ENCODE peak calls at places on chromosomes 12 and 14, in five cellular contexts. One of them, this sample, is unnamed.

GRCh38 chr12:112217647-112218046 is 92.3 kb downstream of the TRAFD1 start:
- DNase-seq in HL-60: no peak
- DNase-seq in CD4-positive, CD25-positive, alpha-beta regulatory T cell: no peak
- DNase-seq in breast epithelium: no peak
- DNase-seq in HCT116: no peak
- DNase-seq in this sample: no peak

GRCh38 chr12:131220007-131220685 is 266.4 kb downstream of the ADGRD1 start:
- DNase-seq in CD4-positive, CD25-positive, alpha-beta regulatory T cell: no peak
- DNase-seq in HL-60: no peak
- DNase-seq in breast epithelium: no peak
- DNase-seq in HCT116: no peak
- DNase-seq in this sample: no peak

GRCh38 chr14:105999361-106000028 is 473.1 kb downstream of the TMEM121 start:
- DNase-seq in HL-60: peak; percentile 64
- DNase-seq in breast epithelium: no peak
- DNase-seq in CD4-positive, CD25-positive, alpha-beta regulatory T cell: peak; percentile 69
- DNase-seq in HCT116: peak; percentile 24
- DNase-seq in this sample: no peak

GRCh38 chr12:31813305-31813704 is 84.5 kb upstream of the AMN1 start:
- DNase-seq in breast epithelium: no peak
- DNase-seq in HL-60: no peak
- DNase-seq in HCT116: no peak
- DNase-seq in CD4-positive, CD25-positive, alpha-beta regulatory T cell: no peak
- DNase-seq in this sample: no peak

GRCh38 chr12:119180380-119181040 is 1.8 kb downstream of the HSPB8 start:
- DNase-seq in HCT116: no peak
- DNase-seq in breast epithelium: no peak
- DNase-seq in CD4-positive, CD25-positive, alpha-beta regulatory T cell: no peak
- DNase-seq in HL-60: no peak
- DNase-seq in this sample: no peak

GRCh38 chr14:24378981-24379906 is 11.3 kb downstream of the NFATC4 start:
- DNase-seq in CD4-positive, CD25-positive, alpha-beta regulatory T cell: no peak
- DNase-seq in HCT116: no peak
- DNase-seq in breast epithelium: no peak
- DNase-seq in HL-60: no peak
- DNase-seq in this sample: no peak

GRCh38 chr14:73426877-73427276 is 31.5 kb downstream of the NUMB start:
- DNase-seq in breast epithelium: no peak
- DNase-seq in HCT116: no peak
- DNase-seq in CD4-positive, CD25-positive, alpha-beta regulatory T cell: no peak
- DNase-seq in HL-60: no peak
- DNase-seq in this sample: no peak

GRCh38 chr12:25058012-25058411 is 109.1 kb upstream of the BCAT1 start:
- DNase-seq in breast epithelium: no peak
- DNase-seq in HCT116: no peak
- DNase-seq in CD4-positive, CD25-positive, alpha-beta regulatory T cell: no peak
- DNase-seq in HL-60: no peak
- DNase-seq in this sample: no peak

GRCh38 chr12:125050446-125050845 is 14.8 kb upstream of the AACS start:
- DNase-seq in HL-60: no peak
- DNase-seq in breast epithelium: no peak
- DNase-seq in CD4-positive, CD25-positive, alpha-beta regulatory T cell: no peak
- DNase-seq in HCT116: no peak
- DNase-seq in this sample: no peak

GRCh38 chr12:123265851-123266678 is 5.6 kb downstream of the CDK2AP1 start:
- DNase-seq in HCT116: no peak
- DNase-seq in CD4-positive, CD25-positive, alpha-beta regulatory T cell: no peak
- DNase-seq in HL-60: no peak
- DNase-seq in breast epithelium: no peak
- DNase-seq in this sample: no peak

GRCh38 chr14:100786131-100786530 is 39.8 kb upstream of the MEG3 start:
- DNase-seq in HCT116: no peak
- DNase-seq in breast epithelium: no peak
- DNase-seq in HL-60: no peak
- DNase-seq in CD4-positive, CD25-positive, alpha-beta regulatory T cell: no peak
- DNase-seq in this sample: no peak

GRCh38 chr14:36666416-36667206 is 5.0 kb downstream of the PAX9 start:
- DNase-seq in CD4-positive, CD25-positive, alpha-beta regulatory T cell: no peak
- DNase-seq in breast epithelium: no peak
- DNase-seq in HL-60: no peak
- DNase-seq in HCT116: no peak
- DNase-seq in this sample: no peak
- H3K27me3 ChIP-seq in CD4-positive, CD25-positive, alpha-beta regulatory T cell: peaks cover 40% of the 10 kb centered on the region
- H3K27me3 ChIP-seq in breast epithelium: peaks cover 3% of the 10 kb centered on the region
- H3K27me3 ChIP-seq in HL-60: peaks cover 53% of the 10 kb centered on the region
- H3K27me3 ChIP-seq in HCT116: no peaks in the 10 kb centered on the region
- H3K27me3 ChIP-seq in this sample: peaks cover 51% of the 10 kb centered on the region

GRCh38 chr12:49189731-49190314 is 943 bp upstream of the TUBA1A start:
- DNase-seq in HCT116: no peak
- DNase-seq in CD4-positive, CD25-positive, alpha-beta regulatory T cell: no peak
- DNase-seq in HL-60: no peak
- DNase-seq in breast epithelium: no peak
- DNase-seq in this sample: no peak
- H3K4me3 ChIP-seq in HCT116: peak overlapping the region; percentile 80
- H3K4me3 ChIP-seq in CD4-positive, CD25-positive, alpha-beta regulatory T cell: peak overlapping the region; percentile 86
- H3K4me3 ChIP-seq in HL-60: peak overlapping the region; percentile 94
- H3K4me3 ChIP-seq in breast epithelium: peak overlapping the region; percentile 78
- H3K4me3 ChIP-seq in this sample: peak overlapping the region; percentile 86

GRCh38 chr12:80892597-80893445 is 44.9 kb downstream of the LIN7A start:
- DNase-seq in HL-60: no peak
- DNase-seq in HCT116: no peak
- DNase-seq in breast epithelium: no peak
- DNase-seq in CD4-positive, CD25-positive, alpha-beta regulatory T cell: no peak
- DNase-seq in this sample: no peak
- H3K27me3 ChIP-seq in HL-60: no peaks in the 10 kb centered on the region
- H3K27me3 ChIP-seq in HCT116: peaks cover 8% of the 10 kb centered on the region
- H3K27me3 ChIP-seq in breast epithelium: no peaks in the 10 kb centered on the region
- H3K27me3 ChIP-seq in CD4-positive, CD25-positive, alpha-beta regulatory T cell: no peaks in the 10 kb centered on the region
- H3K27me3 ChIP-seq in this sample: no peaks in the 10 kb centered on the region

GRCh38 chr12:2283480-2283879 is 230.7 kb downstream of the CACNA1C start:
- DNase-seq in HCT116: no peak
- DNase-seq in breast epithelium: no peak
- DNase-seq in CD4-positive, CD25-positive, alpha-beta regulatory T cell: no peak
- DNase-seq in HL-60: no peak
- DNase-seq in this sample: no peak
- H3K4me3 ChIP-seq in HCT116: no peak overlapping the region
- H3K4me3 ChIP-seq in breast epithelium: peak overlapping the region; percentile 23
- H3K4me3 ChIP-seq in CD4-positive, CD25-positive, alpha-beta regulatory T cell: no peak overlapping the region
- H3K4me3 ChIP-seq in HL-60: no peak overlapping the region
- H3K4me3 ChIP-seq in this sample: no peak overlapping the region

GRCh38 chr12:3202734-3203446 is 125.7 kb downstream of the TSPAN9 start:
- DNase-seq in breast epithelium: peak; percentile 72
- DNase-seq in CD4-positive, CD25-positive, alpha-beta regulatory T cell: peak; percentile 16
- DNase-seq in HCT116: no peak
- DNase-seq in HL-60: peak; percentile 10
- DNase-seq in this sample: no peak

GRCh38 chr12:3201741-3202500 is 124.7 kb downstream of the TSPAN9 start:
- DNase-seq in HL-60: no peak
- DNase-seq in CD4-positive, CD25-positive, alpha-beta regulatory T cell: no peak
- DNase-seq in HCT116: no peak
- DNase-seq in breast epithelium: no peak
- DNase-seq in this sample: no peak

GRCh38 chr12:3200779-3201738 is 123.9 kb downstream of the TSPAN9 start:
- DNase-seq in breast epithelium: no peak
- DNase-seq in HL-60: no peak
- DNase-seq in HCT116: no peak
- DNase-seq in CD4-positive, CD25-positive, alpha-beta regulatory T cell: no peak
- DNase-seq in this sample: no peak

GRCh38 chr12:3199551-3200031 is 122.4 kb downstream of the TSPAN9 start:
- DNase-seq in HCT116: no peak
- DNase-seq in CD4-positive, CD25-positive, alpha-beta regulatory T cell: no peak
- DNase-seq in HL-60: no peak
- DNase-seq in breast epithelium: no peak
- DNase-seq in this sample: no peak

DNA sequence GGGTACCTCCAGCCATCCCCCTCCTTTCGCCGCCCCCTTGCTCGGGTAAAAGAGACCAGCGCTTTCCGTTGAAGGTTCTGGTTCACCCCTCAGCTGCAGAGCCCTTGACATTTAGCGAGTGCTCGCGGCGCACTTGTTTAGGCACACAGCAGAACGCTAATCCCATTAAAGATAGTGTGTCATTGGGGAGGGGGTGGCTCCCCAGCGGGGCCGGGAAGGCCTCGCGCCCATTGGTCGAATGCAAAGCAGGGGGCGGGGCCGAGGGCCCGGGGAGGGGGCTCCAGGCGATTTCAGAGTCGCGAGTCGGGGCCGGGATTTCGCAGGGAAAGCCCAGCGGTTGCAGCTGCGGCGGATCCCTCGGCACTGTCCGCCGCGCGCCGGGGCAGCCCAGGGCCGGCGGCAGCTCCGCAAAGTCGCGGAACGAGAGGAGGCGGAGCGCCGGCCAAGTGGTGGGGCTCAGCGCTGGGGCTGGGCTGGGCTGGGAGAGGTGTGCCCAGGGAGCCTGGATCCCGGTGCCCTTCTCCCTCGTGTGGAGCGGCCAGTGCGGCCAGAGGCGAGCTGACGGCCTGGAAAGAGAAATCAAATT is 122.9 kb downstream of the TSPAN9 start:
- DNase-seq in CD4-positive, CD25-positive, alpha-beta regulatory T cell: no peak
- DNase-seq in HCT116: no peak
- DNase-seq in breast epithelium: no peak
- DNase-seq in HL-60: no peak
- DNase-seq in this sample: no peak
- H3K27me3 ChIP-seq in CD4-positive, CD25-positive, alpha-beta regulatory T cell: no peaks in the 10 kb centered on the region
- H3K27me3 ChIP-seq in HCT116: no peaks in the 10 kb centered on the region
- H3K27me3 ChIP-seq in breast epithelium: no peaks in the 10 kb centered on the region
- H3K27me3 ChIP-seq in HL-60: peaks cover 41% of the 10 kb centered on the region
- H3K27me3 ChIP-seq in this sample: peaks cover 20% of the 10 kb centered on the region

DNA sequence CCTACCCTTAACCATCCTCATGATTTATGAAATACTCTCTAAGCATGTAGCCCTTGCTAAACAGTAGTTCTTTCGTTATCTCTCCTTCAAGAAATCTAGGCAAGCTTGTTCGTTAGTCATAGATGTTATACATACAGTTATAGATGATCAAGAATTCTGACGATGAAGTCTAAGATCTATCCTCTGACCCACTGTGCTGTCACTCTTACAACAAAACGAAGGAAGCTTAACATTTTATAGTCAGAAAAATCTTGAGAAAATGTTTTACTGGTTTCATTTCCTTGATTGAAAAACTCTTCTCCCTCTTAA is 68.9 kb downstream of the SPPL3 start:
- DNase-seq in HCT116: no peak
- DNase-seq in breast epithelium: no peak
- DNase-seq in HL-60: no peak
- DNase-seq in CD4-positive, CD25-positive, alpha-beta regulatory T cell: no peak
- DNase-seq in this sample: no peak
- H3K4me3 ChIP-seq in HCT116: no peak overlapping the region
- H3K4me3 ChIP-seq in breast epithelium: no peak overlapping the region
- H3K4me3 ChIP-seq in HL-60: no peak overlapping the region
- H3K4me3 ChIP-seq in CD4-positive, CD25-positive, alpha-beta regulatory T cell: no peak overlapping the region
- H3K4me3 ChIP-seq in this sample: no peak overlapping the region

DNA sequence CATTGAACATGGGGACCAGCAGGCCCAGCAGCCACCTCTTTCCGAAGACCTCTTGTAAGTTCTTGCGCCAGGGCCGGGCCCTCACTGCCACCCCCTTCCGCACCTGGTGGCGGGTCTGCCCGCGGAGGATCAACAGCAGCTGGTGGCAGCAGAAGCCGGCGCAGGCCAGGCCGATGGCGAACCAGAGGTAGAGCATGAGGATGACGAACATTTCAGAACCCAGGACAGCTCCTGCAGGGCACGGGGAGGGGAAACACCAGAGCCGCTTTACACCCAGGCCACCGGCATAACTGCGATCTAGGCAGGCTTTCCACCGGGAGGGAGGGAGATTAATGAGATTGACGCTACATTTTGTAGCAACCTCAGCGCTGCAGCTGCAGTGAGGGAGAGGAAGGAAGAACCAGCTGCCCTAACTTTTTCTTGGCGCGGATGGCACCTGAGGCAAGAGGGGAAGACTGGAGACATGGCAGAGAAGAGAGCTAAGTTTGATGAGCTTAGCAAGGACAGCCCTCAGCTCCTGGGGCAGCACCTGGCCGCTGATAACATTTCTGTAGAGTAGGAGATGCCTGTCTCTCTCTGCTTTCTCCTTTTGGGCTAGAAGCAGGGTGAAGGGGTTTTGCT is 7.8 kb downstream of the ZDHHC22 start:
- DNase-seq in HL-60: no peak
- DNase-seq in breast epithelium: peak; percentile 65
- DNase-seq in HCT116: no peak
- DNase-seq in CD4-positive, CD25-positive, alpha-beta regulatory T cell: peak; percentile 52
- DNase-seq in this sample: peak; percentile 37
- H3K27me3 ChIP-seq in HL-60: no peaks in the 10 kb centered on the region
- H3K27me3 ChIP-seq in breast epithelium: no peaks in the 10 kb centered on the region
- H3K27me3 ChIP-seq in HCT116: no peaks in the 10 kb centered on the region
- H3K27me3 ChIP-seq in CD4-positive, CD25-positive, alpha-beta regulatory T cell: peaks cover 29% of the 10 kb centered on the region
- H3K27me3 ChIP-seq in this sample: peaks cover 54% of the 10 kb centered on the region

GRCh38 chr14:43625294-43625693 is 881.8 kb downstream of the FSCB start:
- DNase-seq in HCT116: no peak
- DNase-seq in breast epithelium: no peak
- DNase-seq in CD4-positive, CD25-positive, alpha-beta regulatory T cell: no peak
- DNase-seq in HL-60: no peak
- DNase-seq in this sample: no peak
- H3K4me3 ChIP-seq in HCT116: no peak overlapping the region
- H3K4me3 ChIP-seq in breast epithelium: no peak overlapping the region
- H3K4me3 ChIP-seq in CD4-positive, CD25-positive, alpha-beta regulatory T cell: no peak overlapping the region
- H3K4me3 ChIP-seq in HL-60: no peak overlapping the region
- H3K4me3 ChIP-seq in this sample: no peak overlapping the region

DNA sequence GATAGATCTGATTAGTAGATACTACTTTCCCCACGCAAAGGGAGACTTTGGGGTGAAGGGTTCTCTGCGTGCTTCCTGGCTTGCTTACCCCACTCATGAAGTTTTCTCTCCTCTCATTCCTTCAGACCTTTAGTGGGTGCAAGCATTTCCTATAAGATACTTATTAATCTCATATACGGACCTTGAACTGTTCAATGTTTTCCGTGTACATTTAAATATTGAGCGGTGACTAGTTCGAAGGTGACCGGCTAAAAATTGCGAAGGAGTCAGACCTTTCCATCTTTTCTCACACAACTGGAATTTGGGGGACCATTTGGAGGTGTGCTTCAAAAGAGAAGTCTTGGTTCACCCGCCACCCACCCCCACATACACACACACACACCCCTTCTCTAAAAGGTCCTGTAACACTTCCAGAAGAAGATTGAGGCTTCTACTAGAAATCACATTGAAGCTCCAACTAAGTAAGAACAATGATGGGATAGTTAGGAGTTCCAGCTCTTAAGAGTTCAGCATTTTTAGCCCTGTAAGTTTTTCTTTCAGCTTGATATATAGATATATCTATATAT is 6.1 kb upstream of the FOXG1 start:
- DNase-seq in HL-60: no peak
- DNase-seq in breast epithelium: no peak
- DNase-seq in CD4-positive, CD25-positive, alpha-beta regulatory T cell: no peak
- DNase-seq in HCT116: no peak
- DNase-seq in this sample: no peak
- H3K27me3 ChIP-seq in HL-60: peaks cover 70% of the 10 kb centered on the region
- H3K27me3 ChIP-seq in breast epithelium: no peaks in the 10 kb centered on the region
- H3K27me3 ChIP-seq in CD4-positive, CD25-positive, alpha-beta regulatory T cell: peaks cover 24% of the 10 kb centered on the region
- H3K27me3 ChIP-seq in HCT116: no peaks in the 10 kb centered on the region
- H3K27me3 ChIP-seq in this sample: peaks cover 88% of the 10 kb centered on the region

This sample was measured in kidney epithelial cell.